ENCODE peak calls at places on chromosomes 2 and 18, in four cellular contexts. H is aorta, D is AG04450, C is PC-3. G is an unnamed sample. For H3K9me3 and H3K27me3, the result is how much of the 10 kb centered on the place peaks cover.

GRCh38 chr2:109171444-109172334 is 42.7 kb downstream of the SH3RF3 start:
- DNase-seq in H (peak), D (peak), C (peak), G (peak)

GRCh38 chr2:29528891-29529520 is 392.4 kb downstream of the ALK start:
- DNase-seq in H (peak), D (peak), C (peak), G (peak)

GRCh38 chr18:41311571-41312240 is 643.3 kb upstream of the PIK3C3 start:
- DNase-seq in H (no peak), D (no peak), C (no peak), G (no peak)

GRCh38 chr18:21739604-21740473 is 753 bp upstream of the MIB1 start:
- DNase-seq in H (no peak), D (no peak), C (no peak), G (no peak)

GRCh38 chr2:203650860-203651613 is 55.4 kb upstream of the CD28 start:
- DNase-seq in H (no peak), D (no peak), C (peak), G (no peak)

GRCh38 chr2:237120956-237121720 is 35.4 kb downstream of the COPS8 start:
- DNase-seq in H (no peak), D (no peak), C (no peak), G (no peak)

GRCh38 chr18:22694954-22695353 is 238.2 kb upstream of the RBBP8 start:
- DNase-seq in H (peak), D (peak), C (peak), G (peak)

GRCh38 chr2:227724394-227725039 is at the start of gene SCYGR6:
- DNase-seq in H (no peak), D (no peak), C (no peak), G (no peak)

DNA sequence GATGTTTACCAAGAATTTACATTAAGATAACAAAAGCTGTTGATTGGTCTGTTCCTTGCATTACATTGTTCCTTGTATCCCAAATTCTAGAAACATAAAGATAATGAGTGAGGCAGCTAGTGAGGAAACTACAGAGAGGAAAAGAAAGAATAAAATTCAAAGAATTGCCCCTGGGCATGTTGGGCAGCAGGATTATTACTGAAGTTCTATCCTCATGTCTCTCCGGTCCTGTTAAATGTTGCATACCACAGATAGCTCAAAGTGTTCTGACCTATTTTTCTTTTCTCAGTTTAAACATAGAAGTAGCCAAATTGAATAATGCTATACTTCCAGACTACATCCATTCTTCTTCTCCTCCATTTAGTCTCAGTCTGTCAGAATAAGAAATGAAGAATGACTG is 58.2 kb upstream of the DYNC1I2 start:
- DNase-seq in H (no peak), D (no peak), C (no peak), G (no peak)
- H3K9me3 ChIP-seq in H (under half), D (under half), C (under half), G (under half)

GRCh38 chr2:176066645-176067586 is 16.8 kb downstream of the EVX2 start:
- DNase-seq in H (no peak), D (no peak), C (no peak), G (no peak)
- H3K4me3 ChIP-seq in H (no peak), D (no peak), C (no peak), G (no peak)

DNA sequence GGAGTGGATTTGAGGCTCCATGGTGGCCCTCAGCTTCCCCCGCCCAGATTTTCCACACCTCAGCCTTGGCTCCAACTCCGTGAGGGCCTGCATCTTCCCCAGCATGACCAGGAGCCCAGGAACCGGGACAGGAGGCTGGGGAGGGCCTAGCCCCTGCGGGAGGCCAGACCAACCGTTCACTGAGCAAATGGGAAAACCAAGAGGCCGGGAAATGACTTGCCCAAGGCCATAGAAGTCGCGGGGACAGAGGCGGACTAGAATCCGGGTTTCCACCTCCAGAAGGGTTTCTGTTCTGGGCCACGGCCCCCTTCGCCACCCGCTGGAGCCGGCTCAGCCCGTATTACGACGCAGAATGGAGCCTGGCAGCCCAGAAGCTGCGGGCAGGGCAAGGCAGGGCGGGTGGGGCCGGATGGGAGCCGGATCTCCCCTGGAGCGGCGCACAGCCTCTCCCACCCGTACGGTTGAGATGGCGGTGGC is 7.9 kb upstream of the CRYBA2 start:
- DNase-seq in H (no peak), D (no peak), C (peak), G (no peak)
- H3K27me3 ChIP-seq in H (under half), D (half or more), C (under half), G (under half)

GRCh38 chr2:33047939-33048338 is 101.2 kb downstream of the LTBP1 start:
- DNase-seq in H (no peak), D (no peak), C (no peak), G (no peak)
- H3K9me3 ChIP-seq in H (under half), D (under half), C (under half), G (under half)

GRCh38 chr18:8744038-8744437 is 38.7 kb downstream of the MTCL1 start:
- DNase-seq in H (no peak), D (no peak), C (no peak), G (no peak)

GRCh38 chr18:8745355-8746014 is 40.1 kb downstream of the MTCL1 start:
- DNase-seq in H (no peak), D (peak), C (no peak), G (no peak)

GRCh38 chr18:8741524-8741923 is 36.2 kb downstream of the MTCL1 start:
- DNase-seq in H (no peak), D (no peak), C (no peak), G (no peak)

GRCh38 chr18:8744656-8745055 is 39.3 kb downstream of the MTCL1 start:
- DNase-seq in H (no peak), D (no peak), C (no peak), G (no peak)

GRCh38 chr18:8742382-8743361 is 37.3 kb downstream of the MTCL1 start:
- DNase-seq in H (no peak), D (no peak), C (no peak), G (no peak)
- H3K4me3 ChIP-seq in H (no peak), D (no peak), C (no peak), G (no peak)